ENCODE peak calls at places on chromosomes 12 and 14, in seven cellular contexts. G is thyroid gland, S is psoas muscle, T is glutamatergic neuron, D is BJ, A is HepG2, X is dorsolateral prefrontal cortex. J is an unnamed sample.
A peak's percentile ranks its signal among the peaks of the same experiment; 100 is the strongest.

GRCh38 chr14:71372411-71372838 is 465.2 kb downstream of the PCNX1 start:
- DNase-seq in X (no peak), A (peak; percentile 16), D (no peak), S (no peak), G (no peak), T (no peak), J (no peak)

GRCh38 chr12:74334770-74335169 is 202.9 kb upstream of the ATXN7L3B start:
- DNase-seq in S (no peak), X (no peak), G (no peak), T (no peak), A (no peak), D (no peak), J (no peak)

GRCh38 chr12:94109154-94109553 is 39.2 kb upstream of the PLXNC1 start:
- DNase-seq in D (no peak), T (no peak), S (no peak), X (no peak), A (no peak), G (no peak), J (no peak)

GRCh38 chr14:99062772-99063418 is 209.1 kb downstream of the BCL11B start:
- DNase-seq in T (no peak), D (no peak), A (no peak), G (no peak), X (no peak), S (no peak), J (no peak)

GRCh38 chr12:51823875-51824565 is 24.5 kb downstream of the FIGNL2 start:
- DNase-seq in S (no peak), T (no peak), X (peak; percentile 39), G (peak; percentile 78), D (no peak), A (peak; percentile 59), J (no peak)

GRCh38 chr12:124422142-124422569 is 127.3 kb downstream of the RFLNA start:
- DNase-seq in S (no peak), A (no peak), G (peak; percentile 91), D (no peak), X (no peak), T (no peak), J (no peak)

GRCh38 chr14:74531467-74531866 is 37.9 kb downstream of the ISCA2 start:
- DNase-seq in G (peak; percentile 45), S (no peak), X (no peak), D (no peak), T (no peak), A (peak; percentile 16), J (no peak)

GRCh38 chr12:124233846-124234620 is 60.9 kb upstream of the RFLNA start:
- DNase-seq in D (no peak), T (no peak), X (no peak), S (no peak), A (no peak), G (no peak), J (no peak)

GRCh38 chr12:68119724-68120211 is 39.8 kb downstream of the IFNG start:
- DNase-seq in X (peak; percentile 4), S (no peak), A (no peak), D (no peak), G (no peak), T (no peak), J (no peak)

GRCh38 chr12:68609955-68610434 is 704 bp upstream of the RAP1B start:
- DNase-seq in S (no peak), G (no peak), X (no peak), D (no peak), A (no peak), T (no peak), J (no peak)

GRCh38 chr14:81981311-81981675 is 447.6 kb upstream of the SEL1L start:
- DNase-seq in D (no peak), T (no peak), A (no peak), S (no peak), X (no peak), G (no peak), J (no peak)

GRCh38 chr14:77902806-77903205 is 102.9 kb downstream of the ADCK1 start:
- DNase-seq in X (no peak), T (no peak), S (no peak), G (no peak), A (no peak), D (no peak), J (no peak)

GRCh38 chr12:108337235-108338223 is 1.6 kb downstream of the CMKLR1 start:
- DNase-seq in A (peak; percentile 26), G (no peak), D (no peak), X (no peak), T (no peak), S (no peak), J (no peak)

GRCh38 chr12:100156731-100157426 is 14.2 kb upstream of the BLTP3B start:
- DNase-seq in X (no peak), T (no peak), S (no peak), A (no peak), D (no peak), G (no peak), J (no peak)

GRCh38 chr12:107736914-107737313 is 24.0 kb downstream of the PRDM4 start:
- DNase-seq in A (no peak), G (no peak), S (no peak), D (no peak), T (no peak), X (no peak), J (no peak)

DNA sequence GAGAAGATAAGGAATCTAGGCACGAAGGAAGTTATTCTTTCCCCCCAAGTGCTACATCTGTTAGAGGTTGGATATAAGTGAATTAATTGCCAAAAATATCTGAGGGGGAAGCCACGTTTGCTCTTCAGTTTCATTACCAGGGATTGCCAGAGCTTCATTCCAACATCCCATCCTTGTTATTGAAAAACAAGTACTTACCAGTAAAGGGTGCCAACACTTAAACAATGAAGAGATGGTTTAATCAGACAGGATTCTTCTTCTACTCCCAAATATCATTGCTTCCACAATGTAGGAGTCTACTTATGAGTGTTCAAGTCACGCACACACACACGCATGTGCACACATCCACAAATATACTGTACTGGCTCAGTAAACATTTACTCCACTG is 312.4 kb downstream of the RPAP3 start:
- DNase-seq in A (no peak), G (no peak), D (no peak), T (no peak), S (no peak), X (no peak), J (no peak)
- TF ChIP-seq CTCF in A (no peak), G (no peak), D (no peak), T (no peak), S (no peak), X (no peak), J (no peak)

GRCh38 chr12:46944104-46944503 is 118.3 kb upstream of the SLC38A4 start:
- DNase-seq in T (no peak), A (no peak), X (no peak), S (no peak), G (no peak), D (no peak), J (no peak)
- TF ChIP-seq CTCF in T (no peak), A (peak; percentile 34), X (no peak), S (peak; percentile 20), G (no peak), D (peak; percentile 38), J (no peak)

DNA sequence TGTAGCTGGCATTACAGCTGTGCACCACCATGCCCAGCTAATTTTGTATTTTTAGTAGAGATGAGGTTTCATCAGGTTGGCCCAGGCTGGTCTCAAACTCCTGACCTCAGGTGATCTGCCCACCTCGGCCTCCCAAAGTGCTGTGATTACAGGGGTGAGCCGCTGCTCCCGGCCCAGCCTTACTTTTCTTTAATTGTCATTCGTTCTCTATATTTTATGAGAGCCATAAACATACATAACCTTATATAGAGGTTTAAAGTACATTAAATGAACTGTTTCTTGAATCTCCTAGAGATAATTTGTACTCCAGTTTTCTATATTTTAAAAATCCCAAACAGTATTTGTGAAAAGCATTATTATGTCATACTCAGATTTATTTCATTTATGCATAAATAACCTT is 98.6 kb downstream of the SYNE2 start:
- DNase-seq in S (no peak), A (no peak), X (no peak), G (no peak), D (no peak), T (no peak), J (no peak)
- TF ChIP-seq CTCF in S (no peak), A (no peak), X (no peak), G (no peak), D (no peak), T (no peak), J (no peak)

DNA sequence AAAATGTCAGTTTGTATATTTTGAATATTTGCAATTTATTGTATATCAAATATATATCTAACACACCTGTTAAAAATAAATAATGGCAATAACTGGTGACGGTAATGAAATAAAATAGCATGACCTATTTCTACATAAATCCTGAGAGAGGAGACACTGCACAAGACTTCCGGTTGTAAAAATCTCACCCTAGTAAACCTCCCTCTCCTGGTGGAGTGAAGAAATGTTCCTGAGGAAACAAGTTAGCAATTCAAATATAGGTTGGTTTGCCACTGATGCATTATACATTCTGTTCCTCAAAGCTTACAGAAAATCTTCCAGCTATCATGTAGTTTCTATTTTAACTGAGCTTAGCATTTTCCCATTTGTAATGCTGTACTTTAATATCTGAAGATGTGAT is 166.2 kb upstream of the SYT10 start:
- DNase-seq in A (peak; percentile 10), G (no peak), T (no peak), X (no peak), D (no peak), S (no peak), J (no peak)
- TF ChIP-seq CTCF in A (no peak), G (no peak), T (peak; percentile 36), X (no peak), D (no peak), S (no peak), J (peak; percentile 60)

GRCh38 chr12:76927170-76927784 is 48.5 kb upstream of the CSRP2 start:
- DNase-seq in G (no peak), D (no peak), T (peak; percentile 84), X (no peak), A (peak; percentile 25), S (no peak), J (no peak)
- TF ChIP-seq CTCF in G (peak; percentile 11), D (peak; percentile 76), T (peak; percentile 71), X (no peak), A (peak; percentile 52), S (peak; percentile 16), J (peak; percentile 41)